ENCODE peak calls at places on chromosome 7, in nine cellular contexts. P is Calu3, N is endothelial cell, B is A549, G is cardiac muscle cell, W is GM12865, H is PC-3, K is MCF 10A, T is chondrocyte. U is an unnamed sample.

GRCh38 chr7:18151419-18151818 is 123.8 kb upstream of the PRPS1L1 start:
- DNase-seq in P (no peak), N (no peak), B (no peak), G (no peak), W (no peak), H (peak; percentile 22), K (peak; percentile 4), T (no peak), U (no peak)

GRCh38 chr7:18505870-18506460 is 10.4 kb downstream of the HDAC9 start:
- DNase-seq in P (no peak), N (no peak), B (no peak), G (peak; percentile 22), W (peak; percentile 58), H (no peak), K (no peak), T (no peak), U (no peak)

GRCh38 chr7:97731736-97732370 is at the start of gene TAC1:
- DNase-seq in P (no peak), N (peak; percentile 40), B (no peak), G (peak; percentile 15), W (no peak), H (no peak), K (no peak), T (no peak), U (peak; percentile 36)

GRCh38 chr7:34080513-34080912 is 175.2 kb downstream of the BMPER start:
- DNase-seq in P (no peak), N (no peak), B (no peak), G (no peak), W (no peak), H (no peak), K (no peak), T (no peak), U (peak; percentile 58)

GRCh38 chr7:159022238-159022993 is 122.3 kb downstream of the VIPR2 start:
- DNase-seq in P (no peak), N (no peak), B (no peak), G (no peak), W (no peak), H (peak; percentile 85), K (peak; percentile 95), T (peak; percentile 81), U (no peak)

GRCh38 chr7:49613759-49614158 is 159.7 kb upstream of the VWC2 start:
- DNase-seq in P (no peak), N (no peak), B (no peak), G (no peak), W (no peak), H (no peak), K (no peak), T (no peak), U (no peak)

GRCh38 chr7:96311967-96312366 is 9.9 kb downstream of the SLC25A13 start:
- DNase-seq in P (no peak), N (no peak), B (no peak), G (peak; percentile 67), W (no peak), H (no peak), K (peak; percentile 57), T (no peak), U (peak; percentile 55)

GRCh38 chr7:73703985-73704639 is 15.4 kb downstream of the STX1A start:
- DNase-seq in P (no peak), N (peak; percentile 61), B (peak; percentile 74), G (peak; percentile 56), W (no peak), H (no peak), K (no peak), T (no peak), U (peak; percentile 13)

GRCh38 chr7:70703785-70704184 is 428.2 kb upstream of the GALNT17 start:
- DNase-seq in P (no peak), N (no peak), B (no peak), G (no peak), W (no peak), H (no peak), K (no peak), T (no peak), U (no peak)

GRCh38 chr7:131026297-131027003 is 292.4 kb upstream of the KLF14 start:
- DNase-seq in P (no peak), N (no peak), B (no peak), G (peak; percentile 56), W (peak; percentile 67), H (no peak), K (peak; percentile 71), T (no peak), U (peak; percentile 89)

GRCh38 chr7:75888464-75889222 is 9.8 kb downstream of the RHBDD2 start:
- DNase-seq in P (no peak), N (no peak), B (no peak), G (no peak), W (no peak), H (no peak), K (no peak), T (no peak), U (no peak)
- TF ChIP-seq CTCF in P (no peak), N (no peak), B (no peak), G (no peak), W (no peak), H (no peak), K (no peak), T (no peak), U (no peak)

GRCh38 chr7:150966002-150966401 is 12.1 kb downstream of the KCNH2 start:
- DNase-seq in P (peak; percentile 30), N (peak; percentile 57), B (peak; percentile 31), G (no peak), W (no peak), H (no peak), K (no peak), T (no peak), U (no peak)
- TF ChIP-seq CTCF in P (peak; percentile 29), N (no peak), B (no peak), G (no peak), W (no peak), H (peak; percentile 39), K (no peak), T (peak; percentile 38), U (peak; percentile 25)

GRCh38 chr7:24135003-24135817 is 148.8 kb upstream of the NPY start:
- DNase-seq in P (no peak), N (no peak), B (no peak), G (no peak), W (peak; percentile 76), H (no peak), K (no peak), T (no peak), U (no peak)
- TF ChIP-seq CTCF in P (no peak), N (no peak), B (no peak), G (no peak), W (no peak), H (no peak), K (no peak), T (no peak), U (no peak)

GRCh38 chr7:6558837-6559236 is 7.6 kb upstream of the GRID2IP start:
- DNase-seq in P (peak; percentile 59), N (peak; percentile 45), B (peak; percentile 87), G (peak; percentile 69), W (peak; percentile 47), H (peak; percentile 66), K (peak; percentile 65), T (no peak), U (peak; percentile 19)
- TF ChIP-seq CTCF in P (peak; percentile 58), N (peak; percentile 29), B (peak; percentile 46), G (peak; percentile 61), W (peak; percentile 47), H (peak; percentile 43), K (peak; percentile 25), T (peak; percentile 65), U (peak; percentile 19)